ENCODE peak calls at places on chromosome X, in six cellular contexts. N, P, Z, F, M and Y are unnamed samples.

GRCh38 chrX:115957862-115958490 is 212.6 kb upstream of the AGTR2 start:
- DNase-seq in N (no peak), P (no peak), Z (no peak), F (peak; percentile 21), M (no peak), Y (no peak)

GRCh38 chrX:140913802-140914501 is 88.4 kb upstream of the SPANXB1 start:
- DNase-seq in N (no peak), P (no peak), Z (no peak), F (no peak), M (no peak), Y (no peak)

GRCh38 chrX:15475021-15475420 is 18.1 kb downstream of the PIR start:
- DNase-seq in N (no peak), P (no peak), Z (no peak), F (no peak), M (no peak), Y (peak; percentile 5)

GRCh38 chrX:2327423-2327822 is 173.4 kb downstream of the DHRSX start:
- DNase-seq in N (no peak), P (no peak), Z (no peak), F (no peak), M (no peak), Y (no peak)

GRCh38 chrX:1727531-1728027 is 112.7 kb downstream of the ASMT start:
- DNase-seq in N (no peak), P (no peak), Z (no peak), F (peak; percentile 7), M (no peak), Y (no peak)

GRCh38 chrX:115639481-115639880 is 78.5 kb downstream of the PLS3 start:
- DNase-seq in N (no peak), P (no peak), Z (no peak), F (no peak), M (no peak), Y (no peak)

GRCh38 chrX:148659481-148659880 is 159.1 kb downstream of the AFF2 start:
- DNase-seq in N (no peak), P (no peak), Z (no peak), F (no peak), M (no peak), Y (no peak)

GRCh38 chrX:153474718-153475117 is 4.3 kb upstream of the HAUS7 start:
- DNase-seq in N (peak; percentile 26), P (peak; percentile 43), Z (peak; percentile 48), F (no peak), M (peak; percentile 41), Y (peak; percentile 23)

GRCh38 chrX:66163849-66164401 is at the start of gene HEPH:
- DNase-seq in N (peak; percentile 25), P (no peak), Z (no peak), F (no peak), M (no peak), Y (no peak)

GRCh38 chrX:17511556-17511955 is 136.6 kb downstream of the NHS start:
- DNase-seq in N (no peak), P (no peak), Z (no peak), F (no peak), M (no peak), Y (no peak)

GRCh38 chrX:47873123-47873522 is 36.4 kb downstream of the ZNF81 start:
- DNase-seq in N (no peak), P (no peak), Z (no peak), F (no peak), M (no peak), Y (no peak)

GRCh38 chrX:112841114-112841819 is 636 bp upstream of the AMOT start:
- DNase-seq in N (peak; percentile 88), P (peak; percentile 83), Z (peak; percentile 88), F (peak; percentile 43), M (peak; percentile 85), Y (peak; percentile 85)

GRCh38 chrX:128464091-128464490 is 411.9 kb upstream of the ACTRT1 start:
- DNase-seq in N (no peak), P (no peak), Z (no peak), F (peak; percentile 3), M (no peak), Y (no peak)

GRCh38 chrX:153333271-153333670 is 682 bp upstream of the ZNF275 start:
- DNase-seq in N (no peak), P (no peak), Z (no peak), F (no peak), M (no peak), Y (no peak)

GRCh38 chrX:68808686-68809357 is 20.0 kb upstream of the EFNB1 start:
- DNase-seq in N (no peak), P (no peak), Z (no peak), F (no peak), M (no peak), Y (no peak)

GRCh38 chrX:120310861-120311631 is at the start of gene TMEM255A:
- DNase-seq in N (no peak), P (no peak), Z (no peak), F (no peak), M (no peak), Y (no peak)

GRCh38 chrX:121336831-121337421 is 289.5 kb downstream of the GLUD2 start:
- DNase-seq in N (no peak), P (no peak), Z (no peak), F (no peak), M (no peak), Y (no peak)

GRCh38 chrX:137565921-137566745 is at the start of gene ZIC3:
- DNase-seq in N (peak; percentile 15), P (peak; percentile 63), Z (peak; percentile 50), F (no peak), M (no peak), Y (peak; percentile 19)

GRCh38 chrX:47321386-47321785 is 49.0 kb upstream of the ZNF157 start:
- DNase-seq in N (peak; percentile 13), P (no peak), Z (peak; percentile 52), F (no peak), M (peak; percentile 30), Y (peak; percentile 4)

GRCh38 chrX:103554687-103555417 is 30.5 kb upstream of the TCEAL4 start:
- DNase-seq in N (peak; percentile 24), P (peak; percentile 56), Z (peak; percentile 26), F (no peak), M (peak; percentile 51), Y (peak; percentile 29)

GRCh38 chrX:1185556-1185955 is 26.9 kb downstream of the CRLF2 start:
- DNase-seq in N (no peak), P (no peak), Z (no peak), F (no peak), M (no peak), Y (no peak)

GRCh38 chrX:45424341-45424740 is 223.7 kb upstream of the DIPK2B start:
- DNase-seq in N (no peak), P (no peak), Z (no peak), F (no peak), M (no peak), Y (no peak)

GRCh38 chrX:133926099-133926498 is 59.3 kb downstream of the GPC3 start:
- DNase-seq in N (no peak), P (no peak), Z (no peak), F (no peak), M (no peak), Y (no peak)

GRCh38 chrX:53682885-53683555 is 3.5 kb downstream of the HUWE1 start:
- DNase-seq in N (peak; percentile 25), P (no peak), Z (peak; percentile 45), F (peak; percentile 43), M (no peak), Y (no peak)

GRCh38 chrX:110383414-110383813 is 24.8 kb downstream of the RTL9 start:
- DNase-seq in N (no peak), P (no peak), Z (no peak), F (no peak), M (no peak), Y (no peak)

GRCh38 chrX:22575161-22575845 is 302.6 kb downstream of the CBLL2 start:
- DNase-seq in N (no peak), P (no peak), Z (no peak), F (no peak), M (no peak), Y (no peak)

GRCh38 chrX:101219840-101220191 is 230 bp downstream of the DRP2 start:
- DNase-seq in N (no peak), P (no peak), Z (no peak), F (no peak), M (no peak), Y (no peak)

GRCh38 chrX:142134533-142134932 is 70.6 kb downstream of the MAGEC2 start:
- DNase-seq in N (no peak), P (no peak), Z (no peak), F (no peak), M (no peak), Y (no peak)

GRCh38 chrX:107730991-107731766 is 44.4 kb downstream of the TSC22D3 start:
- DNase-seq in N (no peak), P (no peak), Z (no peak), F (no peak), M (no peak), Y (no peak)

GRCh38 chrX:155899366-155899765 is 18.2 kb downstream of the VAMP7 start:
- DNase-seq in N (no peak), P (no peak), Z (no peak), F (no peak), M (no peak), Y (no peak)

GRCh38 chrX:114472788-114473187 is 111.1 kb upstream of the HTR2C start:
- DNase-seq in N (no peak), P (no peak), Z (no peak), F (no peak), M (no peak), Y (no peak)
- TF ChIP-seq POLR2AphosphoS5 in N (no peak), P (no peak), Z (no peak), F (no peak), M (no peak), Y (no peak)

DNA sequence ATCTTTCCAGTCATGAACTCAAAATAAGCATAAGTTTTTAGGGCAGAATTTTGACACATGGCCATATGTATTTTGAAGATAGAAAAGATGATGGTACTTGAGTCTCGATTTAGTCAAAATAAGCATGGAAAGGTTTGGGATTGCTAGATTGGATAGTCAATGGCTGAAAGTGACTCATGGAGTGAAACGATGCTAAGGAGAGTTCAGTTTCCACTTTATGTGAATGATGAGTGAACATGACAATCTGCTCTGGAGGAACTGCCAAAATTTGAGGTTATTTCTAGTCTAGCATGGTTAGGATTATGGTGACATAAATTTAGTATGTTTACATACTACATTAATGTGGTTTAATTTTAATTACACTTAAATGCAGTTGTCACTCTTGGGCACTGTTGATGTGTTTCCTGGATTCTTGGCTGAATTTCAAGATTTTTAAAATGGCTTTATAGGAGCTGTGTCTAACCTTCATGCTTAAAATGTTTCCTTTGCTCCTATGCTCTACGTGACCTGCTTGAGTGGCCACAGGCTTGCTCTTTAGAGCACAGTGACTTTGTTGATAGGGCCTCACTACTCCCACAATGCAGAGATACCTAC is 17.1 kb downstream of the DDX3X start:
- DNase-seq in N (no peak), P (no peak), Z (no peak), F (no peak), M (no peak), Y (no peak)
- TF ChIP-seq POLR2AphosphoS5 in N (no peak), P (peak; percentile 2), Z (no peak), F (peak; percentile 8), M (no peak), Y (no peak)

DNA sequence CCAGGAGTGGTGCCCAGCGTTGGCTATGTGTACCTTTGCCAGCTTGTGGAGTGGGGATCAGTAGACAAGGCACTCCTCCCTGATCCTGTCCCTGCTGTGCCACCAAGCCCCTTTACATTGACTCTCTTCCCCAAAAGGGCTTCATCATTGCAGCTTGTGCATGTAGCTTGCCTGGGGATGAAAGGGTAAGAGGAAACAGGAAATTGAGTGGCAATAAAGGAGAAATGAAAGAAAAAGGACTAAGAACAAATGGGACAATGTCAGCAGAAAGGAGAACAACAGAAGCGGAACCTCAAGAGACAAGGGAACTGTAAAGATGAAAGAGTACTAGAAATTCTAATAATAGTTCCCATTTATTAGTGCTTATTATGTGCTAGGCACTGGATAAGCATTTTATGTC is 8.7 kb upstream of the IL13RA1 start:
- DNase-seq in N (no peak), P (no peak), Z (no peak), F (no peak), M (no peak), Y (no peak)
- TF ChIP-seq POLR2AphosphoS5 in N (no peak), P (no peak), Z (no peak), F (no peak), M (no peak), Y (no peak)

GRCh38 chrX:154534526-154535322 is 11.9 kb downstream of the G6PD start:
- DNase-seq in N (peak; percentile 92), P (peak; percentile 93), Z (peak; percentile 91), F (peak; percentile 56), M (peak; percentile 81), Y (peak; percentile 75)
- TF ChIP-seq POLR2AphosphoS5 in N (no peak), P (peak; percentile 40), Z (peak; percentile 43), F (no peak), M (peak; percentile 79), Y (peak; percentile 84)